ENCODE peak calls at places on chromosome 20, in six cellular contexts. One of them, this sample, is unnamed.

GRCh38 chr20:25237610-25238318 is 10.1 kb upstream of the PYGB start:
- DNase-seq in upper lobe of right lung: no peak
- DNase-seq in breast epithelium: no peak
- DNase-seq in heart right ventricle: no peak
- DNase-seq in HAP-1: no peak
- DNase-seq in neuronal stem cell: no peak
- DNase-seq in this sample: no peak

GRCh38 chr20:36113566-36114247 is 40.8 kb upstream of the EPB41L1 start:
- DNase-seq in upper lobe of right lung: no peak
- DNase-seq in breast epithelium: no peak
- DNase-seq in heart right ventricle: no peak
- DNase-seq in HAP-1: no peak
- DNase-seq in neuronal stem cell: no peak
- DNase-seq in this sample: no peak

GRCh38 chr20:44526129-44526528 is 4.3 kb upstream of the SERINC3 start:
- DNase-seq in upper lobe of right lung: no peak
- DNase-seq in breast epithelium: no peak
- DNase-seq in heart right ventricle: no peak
- DNase-seq in HAP-1: no peak
- DNase-seq in neuronal stem cell: no peak
- DNase-seq in this sample: no peak

GRCh38 chr20:20713244-20713765 is 861 bp upstream of the RALGAPA2 start:
- DNase-seq in upper lobe of right lung: no peak
- DNase-seq in breast epithelium: no peak
- DNase-seq in heart right ventricle: no peak
- DNase-seq in HAP-1: no peak
- DNase-seq in neuronal stem cell: no peak
- DNase-seq in this sample: peak; percentile 49

GRCh38 chr20:39103305-39103704 is 141.2 kb downstream of the DHX35 start:
- DNase-seq in upper lobe of right lung: no peak
- DNase-seq in breast epithelium: no peak
- DNase-seq in heart right ventricle: no peak
- DNase-seq in HAP-1: no peak
- DNase-seq in neuronal stem cell: no peak
- DNase-seq in this sample: no peak

GRCh38 chr20:38447931-38448675 is 13.0 kb upstream of the SNHG17 start:
- DNase-seq in upper lobe of right lung: no peak
- DNase-seq in breast epithelium: no peak
- DNase-seq in heart right ventricle: no peak
- DNase-seq in HAP-1: no peak
- DNase-seq in neuronal stem cell: no peak
- DNase-seq in this sample: no peak

GRCh38 chr20:40654876-40655275 is 34.2 kb downstream of the MAFB start:
- DNase-seq in upper lobe of right lung: no peak
- DNase-seq in breast epithelium: no peak
- DNase-seq in heart right ventricle: no peak
- DNase-seq in HAP-1: no peak
- DNase-seq in neuronal stem cell: no peak
- DNase-seq in this sample: no peak

GRCh38 chr20:24956001-24956761 is 7.1 kb downstream of the CST7 start:
- DNase-seq in upper lobe of right lung: no peak
- DNase-seq in breast epithelium: no peak
- DNase-seq in heart right ventricle: no peak
- DNase-seq in HAP-1: no peak
- DNase-seq in neuronal stem cell: no peak
- DNase-seq in this sample: peak; percentile 29

GRCh38 chr20:48635791-48636267 is 192.0 kb downstream of the PREX1 start:
- DNase-seq in upper lobe of right lung: peak; percentile 77
- DNase-seq in breast epithelium: no peak
- DNase-seq in heart right ventricle: peak; percentile 40
- DNase-seq in HAP-1: peak; percentile 83
- DNase-seq in neuronal stem cell: no peak
- DNase-seq in this sample: peak; percentile 66

GRCh38 chr20:25320035-25320800 is 70.4 kb downstream of the ABHD12 start:
- DNase-seq in upper lobe of right lung: peak; percentile 43
- DNase-seq in breast epithelium: no peak
- DNase-seq in heart right ventricle: no peak
- DNase-seq in HAP-1: peak; percentile 5
- DNase-seq in neuronal stem cell: no peak
- DNase-seq in this sample: no peak

GRCh38 chr20:9409352-9409751 is 105.0 kb upstream of the LAMP5 start:
- DNase-seq in upper lobe of right lung: no peak
- DNase-seq in breast epithelium: no peak
- DNase-seq in heart right ventricle: no peak
- DNase-seq in HAP-1: no peak
- DNase-seq in neuronal stem cell: no peak
- DNase-seq in this sample: no peak

GRCh38 chr20:14829897-14830296 is 492.5 kb upstream of the FLRT3 start:
- DNase-seq in upper lobe of right lung: no peak
- DNase-seq in breast epithelium: no peak
- DNase-seq in heart right ventricle: no peak
- DNase-seq in HAP-1: no peak
- DNase-seq in neuronal stem cell: no peak
- DNase-seq in this sample: no peak

GRCh38 chr20:35598476-35598875 is 17.2 kb upstream of the SPAG4 start:
- DNase-seq in upper lobe of right lung: no peak
- DNase-seq in breast epithelium: no peak
- DNase-seq in heart right ventricle: no peak
- DNase-seq in HAP-1: no peak
- DNase-seq in neuronal stem cell: no peak
- DNase-seq in this sample: no peak

GRCh38 chr20:10672579-10673127 is 1.1 kb downstream of the JAG1 start:
- DNase-seq in upper lobe of right lung: peak; percentile 84
- DNase-seq in breast epithelium: peak; percentile 56
- DNase-seq in heart right ventricle: peak; percentile 58
- DNase-seq in HAP-1: peak; percentile 67
- DNase-seq in neuronal stem cell: no peak
- DNase-seq in this sample: peak; percentile 80

GRCh38 chr20:7090001-7090400 is 322.5 kb downstream of the BMP2 start:
- DNase-seq in upper lobe of right lung: no peak
- DNase-seq in breast epithelium: no peak
- DNase-seq in heart right ventricle: no peak
- DNase-seq in HAP-1: no peak
- DNase-seq in neuronal stem cell: no peak
- DNase-seq in this sample: no peak

GRCh38 chr20:53157443-53158408 is 185.6 kb downstream of the TSHZ2 start:
- DNase-seq in upper lobe of right lung: peak; percentile 70
- DNase-seq in breast epithelium: no peak
- DNase-seq in heart right ventricle: peak; percentile 13
- DNase-seq in HAP-1: peak; percentile 82
- DNase-seq in neuronal stem cell: peak; percentile 20
- DNase-seq in this sample: peak; percentile 54

GRCh38 chr20:4069741-4070140 is 54.4 kb upstream of the RNF24 start:
- DNase-seq in upper lobe of right lung: no peak
- DNase-seq in breast epithelium: no peak
- DNase-seq in heart right ventricle: no peak
- DNase-seq in HAP-1: no peak
- DNase-seq in neuronal stem cell: no peak
- DNase-seq in this sample: no peak

GRCh38 chr20:25508083-25508770 is 77.1 kb downstream of the NINL start:
- DNase-seq in upper lobe of right lung: no peak
- DNase-seq in breast epithelium: no peak
- DNase-seq in heart right ventricle: no peak
- DNase-seq in HAP-1: no peak
- DNase-seq in neuronal stem cell: no peak
- DNase-seq in this sample: no peak

GRCh38 chr20:51339721-51340450 is 202.6 kb downstream of the NFATC2 start:
- DNase-seq in upper lobe of right lung: no peak
- DNase-seq in breast epithelium: no peak
- DNase-seq in heart right ventricle: no peak
- DNase-seq in HAP-1: no peak
- DNase-seq in neuronal stem cell: no peak
- DNase-seq in this sample: no peak

GRCh38 chr20:56439784-56440291 is 27.8 kb downstream of the CASS4 start:
- DNase-seq in upper lobe of right lung: no peak
- DNase-seq in breast epithelium: no peak
- DNase-seq in heart right ventricle: peak; percentile 63
- DNase-seq in HAP-1: no peak
- DNase-seq in neuronal stem cell: no peak
- DNase-seq in this sample: peak; percentile 56

DNA sequence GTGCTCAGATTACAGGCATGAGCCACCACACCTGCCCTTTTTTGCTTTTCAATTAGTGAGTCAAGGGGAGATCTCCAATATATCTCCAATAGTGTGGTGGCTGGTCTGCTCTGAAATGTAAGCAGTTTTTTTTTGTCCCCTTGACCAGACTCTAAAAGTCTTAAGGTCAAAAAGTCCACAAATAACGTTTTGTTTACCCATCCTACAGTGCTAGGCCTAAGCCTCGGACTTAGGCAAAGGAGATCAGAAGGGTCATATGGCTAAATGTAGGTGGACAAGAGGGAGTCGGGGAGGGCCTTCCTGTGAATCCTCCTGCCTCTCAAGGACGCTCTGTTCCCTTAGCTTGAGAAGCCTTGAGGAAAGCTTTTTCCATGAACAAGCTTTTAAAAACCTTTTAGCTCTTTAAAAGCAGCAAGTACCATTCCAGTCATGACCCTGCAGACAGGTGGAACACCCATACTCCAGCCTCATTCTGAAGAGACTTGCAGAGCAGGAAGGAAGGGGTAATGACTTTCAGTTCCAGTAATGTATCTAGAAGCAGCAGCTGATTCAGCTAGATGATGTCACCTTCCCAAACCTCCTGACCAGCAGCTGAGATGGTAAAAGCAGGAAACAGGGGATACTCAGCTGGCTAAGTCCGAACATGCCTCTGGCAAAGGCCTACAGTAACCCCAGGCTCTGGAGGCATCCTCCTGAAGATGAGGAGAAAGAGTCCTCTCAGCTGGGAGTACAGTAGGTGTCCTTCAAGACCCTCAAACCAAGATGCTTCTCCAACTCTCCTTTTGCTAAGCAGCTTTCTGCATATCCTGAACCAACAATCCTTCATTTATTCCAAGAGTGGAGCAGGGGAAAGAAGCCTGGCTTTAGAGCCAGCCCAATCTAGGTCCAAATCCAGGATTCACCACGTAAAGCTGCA is 23.6 kb downstream of the BCL2L1 start:
- DNase-seq in upper lobe of right lung: no peak
- DNase-seq in breast epithelium: no peak
- DNase-seq in heart right ventricle: peak; percentile 78
- DNase-seq in HAP-1: no peak
- DNase-seq in neuronal stem cell: no peak
- DNase-seq in this sample: peak; percentile 55
- H3K4me1 ChIP-seq in upper lobe of right lung: peaks cover 77% of the 10 kb centered on the region
- H3K4me1 ChIP-seq in breast epithelium: peaks cover 7% of the 10 kb centered on the region
- H3K4me1 ChIP-seq in heart right ventricle: peaks cover 25% of the 10 kb centered on the region
- H3K4me1 ChIP-seq in HAP-1: no peaks in the 10 kb centered on the region
- H3K4me1 ChIP-seq in neuronal stem cell: peaks cover 5% of the 10 kb centered on the region
- H3K4me1 ChIP-seq in this sample: peaks cover 94% of the 10 kb centered on the region

DNA sequence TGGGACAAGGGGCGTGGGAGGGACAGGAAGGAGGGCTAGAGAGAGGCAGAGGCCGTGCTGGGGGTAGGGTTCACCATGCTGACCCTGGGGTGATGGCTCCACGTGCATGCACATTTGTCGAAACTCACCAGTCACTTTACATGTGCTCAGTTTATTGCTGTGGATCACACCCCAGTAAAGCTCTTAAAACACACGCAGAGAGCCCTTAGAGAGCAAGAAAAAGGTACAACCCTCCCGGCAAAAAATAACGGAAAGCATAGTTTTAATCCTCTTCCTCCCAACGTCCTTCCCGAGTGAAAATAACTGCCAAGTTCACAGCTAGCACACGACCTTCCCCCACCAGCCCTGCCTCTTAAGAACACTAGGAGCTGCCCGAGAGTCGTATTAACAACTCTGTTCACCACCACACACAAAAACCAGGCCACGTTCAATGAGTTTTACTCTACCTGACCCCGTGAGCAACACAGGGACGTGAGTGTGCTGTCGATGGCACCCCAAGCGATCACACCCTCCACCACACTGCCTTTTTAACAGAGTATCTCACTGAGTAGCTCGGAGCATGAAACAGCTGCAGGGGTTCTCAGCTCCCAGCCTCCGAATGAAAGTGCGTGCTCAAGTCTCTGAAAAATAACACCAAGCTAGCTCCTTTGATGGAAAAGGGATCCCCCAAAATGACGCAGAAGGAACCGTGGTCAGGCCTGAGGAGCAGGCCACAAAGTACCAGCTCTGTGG is 39.7 kb downstream of the TAF4 start:
- DNase-seq in upper lobe of right lung: no peak
- DNase-seq in breast epithelium: no peak
- DNase-seq in heart right ventricle: peak; percentile 63
- DNase-seq in HAP-1: no peak
- DNase-seq in neuronal stem cell: no peak
- DNase-seq in this sample: no peak
- H3K4me1 ChIP-seq in upper lobe of right lung: peaks cover 29% of the 10 kb centered on the region
- H3K4me1 ChIP-seq in breast epithelium: no peaks in the 10 kb centered on the region
- H3K4me1 ChIP-seq in heart right ventricle: peaks cover 23% of the 10 kb centered on the region
- H3K4me1 ChIP-seq in HAP-1: no peaks in the 10 kb centered on the region
- H3K4me1 ChIP-seq in neuronal stem cell: peaks cover 37% of the 10 kb centered on the region
- H3K4me1 ChIP-seq in this sample: peaks cover 22% of the 10 kb centered on the region

DNA sequence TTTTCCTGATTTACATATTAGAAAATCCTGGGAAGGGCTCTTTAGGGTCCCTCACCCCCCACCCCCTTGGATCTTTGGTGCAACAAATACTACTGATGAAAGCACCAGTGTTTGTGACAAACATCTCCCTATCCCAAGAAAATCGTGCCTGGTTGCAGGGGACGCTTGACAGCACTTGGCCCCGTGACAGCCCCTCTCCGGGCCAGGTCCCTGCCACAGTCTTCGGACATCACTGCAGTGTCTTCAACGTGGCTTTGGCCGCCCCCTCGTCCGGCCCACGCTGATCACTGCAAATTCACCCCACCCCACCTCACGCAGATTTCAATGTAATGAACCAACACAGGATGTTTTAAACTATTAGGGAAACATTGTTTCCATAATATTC is 43.3 kb downstream of the GNAS start:
- DNase-seq in upper lobe of right lung: no peak
- DNase-seq in breast epithelium: no peak
- DNase-seq in heart right ventricle: no peak
- DNase-seq in HAP-1: no peak
- DNase-seq in neuronal stem cell: no peak
- DNase-seq in this sample: no peak
- H3K4me1 ChIP-seq in upper lobe of right lung: peaks cover 60% of the 10 kb centered on the region
- H3K4me1 ChIP-seq in breast epithelium: peaks cover 13% of the 10 kb centered on the region
- H3K4me1 ChIP-seq in heart right ventricle: peaks cover 28% of the 10 kb centered on the region
- H3K4me1 ChIP-seq in HAP-1: peaks cover 40% of the 10 kb centered on the region
- H3K4me1 ChIP-seq in neuronal stem cell: peaks cover 31% of the 10 kb centered on the region
- H3K4me1 ChIP-seq in this sample: peaks cover 73% of the 10 kb centered on the region

GRCh38 chr20:5544702-5545101 is 205.5 kb upstream of the SHLD1 start:
- DNase-seq in upper lobe of right lung: no peak
- DNase-seq in breast epithelium: no peak
- DNase-seq in heart right ventricle: no peak
- DNase-seq in HAP-1: no peak
- DNase-seq in neuronal stem cell: no peak
- DNase-seq in this sample: no peak

GRCh38 chr20:5540091-5540490 is 210.1 kb upstream of the SHLD1 start:
- DNase-seq in upper lobe of right lung: no peak
- DNase-seq in breast epithelium: no peak
- DNase-seq in heart right ventricle: no peak
- DNase-seq in HAP-1: no peak
- DNase-seq in neuronal stem cell: no peak
- DNase-seq in this sample: no peak

GRCh38 chr20:5548112-5548511 is 202.1 kb upstream of the SHLD1 start:
- DNase-seq in upper lobe of right lung: no peak
- DNase-seq in breast epithelium: no peak
- DNase-seq in heart right ventricle: no peak
- DNase-seq in HAP-1: no peak
- DNase-seq in neuronal stem cell: no peak
- DNase-seq in this sample: no peak

GRCh38 chr20:5545381-5545941 is 204.7 kb upstream of the SHLD1 start:
- DNase-seq in upper lobe of right lung: no peak
- DNase-seq in breast epithelium: no peak
- DNase-seq in heart right ventricle: no peak
- DNase-seq in HAP-1: no peak
- DNase-seq in neuronal stem cell: no peak
- DNase-seq in this sample: no peak

GRCh38 chr20:5544175-5544574 is 206.0 kb upstream of the SHLD1 start:
- DNase-seq in upper lobe of right lung: no peak
- DNase-seq in breast epithelium: no peak
- DNase-seq in heart right ventricle: no peak
- DNase-seq in HAP-1: no peak
- DNase-seq in neuronal stem cell: no peak
- DNase-seq in this sample: no peak
- H3K4me1 ChIP-seq in upper lobe of right lung: no peaks in the 10 kb centered on the region
- H3K4me1 ChIP-seq in breast epithelium: no peaks in the 10 kb centered on the region
- H3K4me1 ChIP-seq in heart right ventricle: no peaks in the 10 kb centered on the region
- H3K4me1 ChIP-seq in HAP-1: no peaks in the 10 kb centered on the region
- H3K4me1 ChIP-seq in neuronal stem cell: no peaks in the 10 kb centered on the region
- H3K4me1 ChIP-seq in this sample: no peaks in the 10 kb centered on the region